ENCODE peak calls at places on chromosomes 13 and 19, in nine cellular contexts. L, P, N, K, W, X, E, M and U are unnamed samples.

GRCh38 chr19:31499826-31500539 is 150.7 kb upstream of the TSHZ3 start:
- DNase-seq in L (no peak), P (no peak), N (no peak), K (no peak), W (no peak), X (no peak), E (peak), M (no peak), U (no peak)

GRCh38 chr13:46077260-46077659 is 24.7 kb upstream of the ZC3H13 start:
- DNase-seq in L (no peak), P (no peak), N (no peak), K (no peak), W (no peak), X (no peak), E (no peak), M (no peak), U (no peak)

GRCh38 chr19:1490020-1490310 is 185 bp downstream of the PCSK4 start:
- DNase-seq in L (no peak), P (no peak), N (no peak), K (no peak), W (no peak), X (no peak), E (no peak), M (no peak), U (no peak)

GRCh38 chr19:46629546-46630025 is 4.7 kb upstream of the PTGIR start:
- DNase-seq in L (no peak), P (peak), N (peak), K (no peak), W (no peak), X (no peak), E (no peak), M (no peak), U (no peak)

GRCh38 chr13:75202981-75203380 is 279.0 kb downstream of the TBC1D4 start:
- DNase-seq in L (no peak), P (no peak), N (no peak), K (no peak), W (no peak), X (no peak), E (no peak), M (no peak), U (no peak)

GRCh38 chr13:109735567-109735966 is 50.8 kb downstream of the IRS2 start:
- DNase-seq in L (no peak), P (no peak), N (no peak), K (no peak), W (no peak), X (no peak), E (no peak), M (no peak), U (no peak)

GRCh38 chr19:2280633-2281264 is 1.2 kb downstream of the PEAK3 start:
- DNase-seq in L (no peak), P (no peak), N (no peak), K (no peak), W (no peak), X (no peak), E (no peak), M (no peak), U (no peak)

GRCh38 chr13:101654916-101655315 is 202.4 kb downstream of the ITGBL1 start:
- DNase-seq in L (no peak), P (no peak), N (no peak), K (no peak), W (peak), X (no peak), E (no peak), M (no peak), U (no peak)

GRCh38 chr13:100794575-100794974 is 120.0 kb upstream of the TMTC4 start:
- DNase-seq in L (no peak), P (no peak), N (no peak), K (no peak), W (no peak), X (no peak), E (no peak), M (no peak), U (no peak)

GRCh38 chr13:32857077-32857476 is 159.1 kb upstream of the KL start:
- DNase-seq in L (no peak), P (no peak), N (no peak), K (no peak), W (no peak), X (no peak), E (no peak), M (no peak), U (no peak)

GRCh38 chr13:19957320-19958118 is 1.0 kb upstream of the ZMYM2 start:
- DNase-seq in L (peak), P (peak), N (peak), K (peak), W (peak), X (no peak), E (peak), M (no peak), U (peak)

GRCh38 chr19:18014197-18014596 is 6.2 kb downstream of the ARRDC2 start:
- DNase-seq in L (no peak), P (no peak), N (no peak), K (no peak), W (no peak), X (no peak), E (no peak), M (no peak), U (no peak)

GRCh38 chr13:25901460-25902376 is 150.1 kb downstream of the SHISA2 start:
- DNase-seq in L (no peak), P (peak), N (peak), K (peak), W (peak), X (no peak), E (no peak), M (peak), U (peak)

GRCh38 chr13:45796421-45796960 is 55.1 kb downstream of the SIAH3 start:
- DNase-seq in L (no peak), P (no peak), N (no peak), K (no peak), W (no peak), X (no peak), E (no peak), M (no peak), U (no peak)

GRCh38 chr13:20399961-20400360 is 125.7 kb downstream of the CRYL1 start:
- DNase-seq in L (no peak), P (no peak), N (no peak), K (no peak), W (no peak), X (no peak), E (no peak), M (no peak), U (no peak)

GRCh38 chr13:60755380-60756163 is 358.6 kb downstream of the TDRD3 start:
- DNase-seq in L (peak), P (peak), N (no peak), K (no peak), W (peak), X (no peak), E (no peak), M (no peak), U (no peak)

GRCh38 chr19:18259848-18260247 is 14.4 kb downstream of the IQCN start:
- DNase-seq in L (no peak), P (no peak), N (no peak), K (no peak), W (no peak), X (no peak), E (no peak), M (no peak), U (peak)

GRCh38 chr13:95588134-95588533 is 35.6 kb downstream of the CLDN10 start:
- DNase-seq in L (no peak), P (no peak), N (no peak), K (no peak), W (no peak), X (no peak), E (no peak), M (no peak), U (no peak)

GRCh38 chr13:100275746-100276145 is 186.9 kb downstream of the PCCA start:
- DNase-seq in L (no peak), P (no peak), N (no peak), K (no peak), W (no peak), X (no peak), E (no peak), M (no peak), U (peak)

GRCh38 chr13:35699805-35700204 is 223.3 kb upstream of the MAB21L1 start:
- DNase-seq in L (no peak), P (no peak), N (no peak), K (no peak), W (no peak), X (no peak), E (no peak), M (no peak), U (no peak)

GRCh38 chr13:41900918-41901317 is 60.0 kb downstream of the VWA8 start:
- DNase-seq in L (no peak), P (no peak), N (no peak), K (no peak), W (peak), X (no peak), E (no peak), M (peak), U (no peak)

GRCh38 chr19:34597596-34597995 is 79.4 kb downstream of the SCGB2B2 start:
- DNase-seq in L (no peak), P (no peak), N (no peak), K (no peak), W (no peak), X (no peak), E (no peak), M (no peak), U (no peak)

GRCh38 chr19:16445238-16446107 is 26.3 kb downstream of the EPS15L1 start:
- DNase-seq in L (no peak), P (no peak), N (no peak), K (peak), W (no peak), X (no peak), E (no peak), M (peak), U (peak)

GRCh38 chr19:51704601-51705000 is 11.5 kb downstream of the SPACA6 start:
- DNase-seq in L (no peak), P (no peak), N (no peak), K (no peak), W (no peak), X (no peak), E (no peak), M (no peak), U (no peak)

GRCh38 chr13:85509512-85509911 is 289.7 kb downstream of the SLITRK6 start:
- DNase-seq in L (no peak), P (no peak), N (no peak), K (no peak), W (peak), X (no peak), E (no peak), M (no peak), U (no peak)

GRCh38 chr19:1690570-1691307 is 38.3 kb upstream of the TCF3 start:
- DNase-seq in L (peak), P (no peak), N (peak), K (no peak), W (no peak), X (no peak), E (peak), M (no peak), U (peak)

GRCh38 chr19:5001547-5002131 is 32.7 kb downstream of the KDM4B start:
- DNase-seq in L (peak), P (peak), N (peak), K (no peak), W (peak), X (peak), E (no peak), M (peak), U (peak)

GRCh38 chr19:2227415-2228156 is 8.5 kb downstream of the PLEKHJ1 start:
- DNase-seq in L (no peak), P (no peak), N (no peak), K (no peak), W (no peak), X (no peak), E (no peak), M (no peak), U (peak)

GRCh38 chr19:31330761-31331160 is 18.5 kb downstream of the TSHZ3 start:
- DNase-seq in L (no peak), P (no peak), N (no peak), K (no peak), W (no peak), X (no peak), E (no peak), M (no peak), U (no peak)

GRCh38 chr13:24627864-24628418 is 52.3 kb upstream of the ATP12A start:
- DNase-seq in L (no peak), P (no peak), N (no peak), K (no peak), W (no peak), X (no peak), E (no peak), M (no peak), U (peak)

GRCh38 chr13:80389073-80390038 is 48.4 kb upstream of the SPRY2 start:
- DNase-seq in L (no peak), P (no peak), N (no peak), K (no peak), W (no peak), X (no peak), E (no peak), M (no peak), U (no peak)

GRCh38 chr13:111372651-111373425 is 52.4 kb downstream of the TEX29 start:
- DNase-seq in L (no peak), P (no peak), N (no peak), K (no peak), W (no peak), X (no peak), E (peak), M (no peak), U (peak)

GRCh38 chr19:2627319-2627829 is 75.1 kb downstream of the GNG7 start:
- DNase-seq in L (no peak), P (peak), N (no peak), K (no peak), W (peak), X (peak), E (no peak), M (peak), U (peak)

GRCh38 chr13:31675521-31675953 is 63.8 kb upstream of the RXFP2 start:
- DNase-seq in L (no peak), P (no peak), N (peak), K (no peak), W (no peak), X (no peak), E (no peak), M (no peak), U (peak)
- TF ChIP-seq MAX in L (no peak), P (no peak), N (no peak), K (no peak), W (no peak), X (no peak), E (no peak), M (no peak), U (no peak)

DNA sequence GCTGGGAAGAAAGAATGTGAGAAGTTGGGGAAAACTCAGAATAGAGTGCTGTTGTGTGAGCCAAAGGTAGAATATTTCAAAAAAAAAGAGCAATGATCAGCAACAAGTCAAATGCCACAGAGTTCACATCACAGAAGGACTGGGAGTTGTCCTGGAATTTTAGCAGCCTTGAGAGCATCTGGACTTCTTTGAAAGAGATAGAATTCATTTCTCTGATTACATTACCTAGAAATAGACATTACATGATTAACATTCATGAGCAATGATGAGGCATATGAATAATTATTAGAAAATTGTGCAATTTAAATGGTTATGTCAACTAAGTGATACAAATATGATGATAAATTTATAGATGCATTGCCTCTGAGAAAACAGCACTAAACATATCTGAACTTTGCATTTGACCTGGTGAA is 186.3 kb downstream of the POSTN start:
- DNase-seq in L (no peak), P (no peak), N (no peak), K (no peak), W (no peak), X (no peak), E (no peak), M (no peak), U (no peak)
- TF ChIP-seq MAX in L (no peak), P (no peak), N (no peak), K (no peak), W (no peak), X (no peak), E (no peak), M (no peak), U (no peak)

GRCh38 chr19:48554385-48555091 is 2.6 kb downstream of the SULT2B1 start:
- DNase-seq in L (peak), P (no peak), N (no peak), K (no peak), W (peak), X (no peak), E (peak), M (peak), U (peak)
- TF ChIP-seq MAX in L (no peak), P (no peak), N (no peak), K (no peak), W (no peak), X (no peak), E (peak), M (no peak), U (peak)

GRCh38 chr13:114261328-114261965 is 20.0 kb upstream of the UPF3A start:
- DNase-seq in L (no peak), P (no peak), N (no peak), K (no peak), W (no peak), X (no peak), E (no peak), M (no peak), U (no peak)

GRCh38 chr13:114264886-114265611 is 16.4 kb upstream of the UPF3A start:
- DNase-seq in L (no peak), P (no peak), N (no peak), K (no peak), W (no peak), X (no peak), E (no peak), M (no peak), U (no peak)

GRCh38 chr13:114260818-114261217 is 20.6 kb upstream of the UPF3A start:
- DNase-seq in L (no peak), P (no peak), N (no peak), K (peak), W (no peak), X (no peak), E (no peak), M (no peak), U (no peak)

GRCh38 chr13:114266241-114266640 is 15.2 kb upstream of the UPF3A start:
- DNase-seq in L (no peak), P (no peak), N (no peak), K (no peak), W (no peak), X (no peak), E (no peak), M (no peak), U (no peak)

DNA sequence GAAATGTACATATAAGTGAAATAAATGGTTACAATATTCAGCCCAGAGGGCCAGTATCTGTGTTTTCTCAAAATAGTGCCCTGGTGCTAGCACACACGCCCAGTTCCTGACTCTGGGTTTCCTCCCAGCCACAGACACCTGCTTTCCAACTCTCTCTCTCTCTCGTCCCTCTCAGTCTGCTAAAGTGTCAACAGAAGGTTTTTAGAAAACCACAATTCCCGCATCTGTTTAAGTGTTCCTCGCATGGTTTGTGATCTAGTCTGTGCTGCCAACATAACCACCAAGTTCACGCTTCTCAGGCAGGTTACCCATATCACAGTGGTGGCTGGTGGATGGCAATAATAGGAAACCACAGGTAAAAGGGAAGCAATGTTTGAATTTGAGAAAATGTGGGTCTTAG is 17.8 kb upstream of the UPF3A start:
- DNase-seq in L (no peak), P (no peak), N (no peak), K (peak), W (no peak), X (no peak), E (no peak), M (no peak), U (no peak)
- TF ChIP-seq MAX in L (no peak), P (no peak), N (no peak), K (no peak), W (no peak), X (no peak), E (no peak), M (no peak), U (no peak)

GRCh38 chr19:38061294-38061693 is 154.3 kb downstream of the SIPA1L3 start:
- DNase-seq in L (no peak), P (no peak), N (no peak), K (no peak), W (peak), X (no peak), E (no peak), M (no peak), U (no peak)
- TF ChIP-seq MAX in L (no peak), P (no peak), N (peak), K (no peak), W (peak), X (no peak), E (no peak), M (no peak), U (no peak)

DNA sequence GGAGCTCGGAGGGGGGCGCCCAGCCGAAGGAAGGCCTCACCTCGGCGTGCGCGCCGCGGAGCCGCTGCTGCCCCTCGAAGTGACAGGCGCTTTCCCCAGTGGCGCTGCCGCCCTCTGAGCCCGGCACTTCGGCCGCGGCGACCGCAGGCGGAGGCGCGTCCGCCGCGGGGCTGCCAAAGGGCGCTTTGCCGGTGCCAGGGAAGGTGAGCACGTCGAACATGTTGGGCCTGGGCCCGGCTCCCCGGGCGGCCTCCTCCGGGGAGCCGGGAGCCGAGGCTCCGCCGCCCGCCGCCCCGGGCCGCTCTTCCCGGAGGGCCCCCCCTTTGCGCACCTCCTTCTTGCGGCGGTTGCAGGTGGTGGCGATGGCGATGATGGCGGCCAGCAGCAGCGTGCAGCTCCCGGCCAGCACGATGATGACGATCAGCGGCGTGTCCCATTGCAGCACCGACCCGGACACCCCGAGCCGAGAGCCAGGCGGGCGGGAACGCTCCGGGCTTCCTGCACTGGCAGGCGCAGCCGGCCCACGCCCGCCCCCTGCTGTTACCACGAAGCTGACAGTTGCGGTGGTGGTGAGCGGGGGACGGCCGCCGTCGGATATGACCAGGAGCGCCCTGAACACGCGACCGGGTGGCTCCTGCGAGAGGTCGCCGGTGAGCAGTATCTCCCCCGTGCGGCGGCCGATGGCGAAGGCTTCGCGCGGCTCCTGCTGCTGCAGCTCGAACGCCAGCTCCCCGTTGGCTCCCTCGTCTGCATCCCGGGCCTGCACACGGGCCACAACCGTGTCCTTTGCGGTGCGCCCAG is 2.5 kb downstream of the PCDH8 start:
- DNase-seq in L (peak), P (peak), N (peak), K (no peak), W (no peak), X (no peak), E (peak), M (no peak), U (peak)
- TF ChIP-seq MAX in L (peak), P (no peak), N (no peak), K (no peak), W (no peak), X (no peak), E (peak), M (no peak), U (no peak)

GRCh38 chr13:77026783-77027621 is at the start of gene FBXL3:
- DNase-seq in L (peak), P (peak), N (peak), K (peak), W (peak), X (peak), E (peak), M (peak), U (peak)

GRCh38 chr13:77028202-77028601 is 1.2 kb upstream of the FBXL3 start:
- DNase-seq in L (no peak), P (peak), N (no peak), K (no peak), W (no peak), X (no peak), E (no peak), M (no peak), U (no peak)

GRCh38 chr13:77029436-77029835 is 2.5 kb upstream of the FBXL3 start:
- DNase-seq in L (no peak), P (no peak), N (no peak), K (no peak), W (no peak), X (no peak), E (no peak), M (no peak), U (no peak)

GRCh38 chr13:77022341-77022740 is 4.6 kb downstream of the FBXL3 start:
- DNase-seq in L (no peak), P (no peak), N (no peak), K (no peak), W (no peak), X (no peak), E (no peak), M (no peak), U (peak)

GRCh38 chr13:77026255-77026782 is 640 bp downstream of the FBXL3 start:
- DNase-seq in L (peak), P (peak), N (peak), K (peak), W (peak), X (peak), E (peak), M (peak), U (peak)
- TF ChIP-seq MAX in L (peak), P (no peak), N (peak), K (peak), W (peak), X (peak), E (peak), M (peak), U (peak)